ENCODE peak calls at places on chromosomes 3 and 15, in seven cellular contexts. W is IMR-90, V is RWPE1, C is transverse colon, K is progenitor cell of endocrine pancreas, Y is fibroblast of pulmonary artery, Q is choroid plexus epithelial cell. G is an unnamed sample.

GRCh38 chr3:187975571-187976360 is 178.2 kb upstream of the LPP start:
- DNase-seq in W (no peak), V (no peak), C (no peak), K (no peak), Y (no peak), Q (peak; percentile 56), G (no peak)

GRCh38 chr15:39594056-39594763 is 13.3 kb downstream of the THBS1 start:
- DNase-seq in W (peak; percentile 34), V (no peak), C (peak; percentile 47), K (no peak), Y (peak; percentile 56), Q (no peak), G (peak; percentile 38)

GRCh38 chr3:126137490-126138130 is 42.8 kb downstream of the ALDH1L1 start:
- DNase-seq in W (no peak), V (no peak), C (no peak), K (peak; percentile 5), Y (no peak), Q (no peak), G (no peak)

GRCh38 chr3:50251220-50251619 is 15.2 kb downstream of the GNAI2 start:
- DNase-seq in W (peak; percentile 94), V (peak; percentile 78), C (no peak), K (no peak), Y (peak; percentile 84), Q (peak; percentile 84), G (no peak)

GRCh38 chr15:98123834-98124233 is 163.3 kb downstream of the ARRDC4 start:
- DNase-seq in W (no peak), V (peak; percentile 89), C (no peak), K (no peak), Y (no peak), Q (no peak), G (no peak)

GRCh38 chr3:157176108-157176507 is 16.2 kb upstream of the CCNL1 start:
- DNase-seq in W (peak; percentile 54), V (no peak), C (no peak), K (no peak), Y (no peak), Q (peak; percentile 36), G (no peak)

GRCh38 chr15:73996939-73997338 is 2.4 kb downstream of the PML start:
- DNase-seq in W (no peak), V (no peak), C (no peak), K (no peak), Y (peak; percentile 55), Q (peak; percentile 72), G (peak; percentile 62)

GRCh38 chr15:101702077-101702476 is 22.2 kb downstream of the TARS3 start:
- DNase-seq in W (no peak), V (no peak), C (no peak), K (no peak), Y (peak; percentile 8), Q (no peak), G (no peak)

GRCh38 chr3:8307545-8308110 is 194.0 kb upstream of the LMCD1 start:
- DNase-seq in W (no peak), V (no peak), C (no peak), K (no peak), Y (no peak), Q (no peak), G (no peak)

GRCh38 chr15:20348291-20348899 is 193.2 kb downstream of the GOLGA6L6 start:
- DNase-seq in W (no peak), V (no peak), C (no peak), K (no peak), Y (no peak), Q (no peak), G (peak; percentile 41)

GRCh38 chr15:44219073-44219472 is 24.0 kb upstream of the FRMD5 start:
- DNase-seq in W (no peak), V (no peak), C (no peak), K (no peak), Y (no peak), Q (no peak), G (no peak)

GRCh38 chr3:58334013-58334321 is 1.3 kb downstream of the PXK start:
- DNase-seq in W (no peak), V (no peak), C (no peak), K (no peak), Y (no peak), Q (no peak), G (no peak)

GRCh38 chr3:195542261-195542660 is 864 bp downstream of the PPP1R2 start:
- DNase-seq in W (no peak), V (peak; percentile 17), C (no peak), K (no peak), Y (no peak), Q (peak; percentile 16), G (peak; percentile 48)

GRCh38 chr3:174495231-174495755 is 363.8 kb upstream of the NAALADL2 start:
- DNase-seq in W (peak; percentile 8), V (no peak), C (no peak), K (no peak), Y (no peak), Q (peak; percentile 17), G (no peak)

GRCh38 chr3:62332771-62333381 is 40.5 kb downstream of the FEZF2 start:
- DNase-seq in W (peak; percentile 23), V (no peak), C (no peak), K (no peak), Y (peak; percentile 43), Q (peak; percentile 52), G (no peak)

GRCh38 chr3:45693941-45694521 is 4.8 kb downstream of the SACM1L start:
- DNase-seq in W (no peak), V (no peak), C (no peak), K (no peak), Y (no peak), Q (peak; percentile 17), G (peak; percentile 39)

GRCh38 chr3:119937229-119937628 is 155.3 kb downstream of the NR1I2 start:
- DNase-seq in W (peak; percentile 10), V (no peak), C (no peak), K (no peak), Y (no peak), Q (peak; percentile 47), G (peak; percentile 47)

GRCh38 chr15:26260517-26261133 is 397.5 kb upstream of the ATP10A start:
- DNase-seq in W (peak; percentile 22), V (no peak), C (no peak), K (no peak), Y (peak; percentile 3), Q (peak; percentile 3), G (peak; percentile 22)

GRCh38 chr3:12752803-12753202 is 6.3 kb downstream of the TMEM40 start:
- DNase-seq in W (peak; percentile 24), V (no peak), C (no peak), K (no peak), Y (no peak), Q (no peak), G (peak; percentile 58)

GRCh38 chr3:126360046-126360713 is 3.0 kb upstream of the KLF15 start:
- DNase-seq in W (no peak), V (no peak), C (peak; percentile 3), K (no peak), Y (no peak), Q (no peak), G (no peak)

GRCh38 chr3:99951701-99952100 is 134.0 kb downstream of the CMSS1 start:
- DNase-seq in W (peak; percentile 39), V (no peak), C (no peak), K (no peak), Y (no peak), Q (no peak), G (no peak)

GRCh38 chr3:133644768-133645167 is 17.0 kb downstream of the TOPBP1 start:
- DNase-seq in W (peak; percentile 93), V (peak; percentile 66), C (no peak), K (no peak), Y (peak; percentile 86), Q (peak; percentile 94), G (no peak)

GRCh38 chr3:43378066-43378935 is 92.0 kb downstream of the SNRK start:
- DNase-seq in W (peak; percentile 38), V (peak; percentile 26), C (peak; percentile 55), K (no peak), Y (peak; percentile 44), Q (peak; percentile 60), G (peak; percentile 78)

GRCh38 chr3:70716832-70717231 is 404.4 kb upstream of the MDFIC2 start:
- DNase-seq in W (peak; percentile 48), V (no peak), C (no peak), K (no peak), Y (peak; percentile 73), Q (peak; percentile 84), G (no peak)

GRCh38 chr15:45618813-45619212 is 16.0 kb upstream of the SQOR start:
- DNase-seq in W (no peak), V (no peak), C (no peak), K (no peak), Y (no peak), Q (no peak), G (no peak)

GRCh38 chr15:21260966-21261395 is 179.3 kb downstream of the POTEB3 start:
- DNase-seq in W (no peak), V (no peak), C (no peak), K (peak; percentile 19), Y (no peak), Q (no peak), G (no peak)

GRCh38 chr15:32870240-32871033 is 152.6 kb downstream of the GREM1 start:
- DNase-seq in W (peak; percentile 100), V (peak; percentile 59), C (peak; percentile 29), K (no peak), Y (peak; percentile 92), Q (peak; percentile 98), G (peak; percentile 45)

DNA sequence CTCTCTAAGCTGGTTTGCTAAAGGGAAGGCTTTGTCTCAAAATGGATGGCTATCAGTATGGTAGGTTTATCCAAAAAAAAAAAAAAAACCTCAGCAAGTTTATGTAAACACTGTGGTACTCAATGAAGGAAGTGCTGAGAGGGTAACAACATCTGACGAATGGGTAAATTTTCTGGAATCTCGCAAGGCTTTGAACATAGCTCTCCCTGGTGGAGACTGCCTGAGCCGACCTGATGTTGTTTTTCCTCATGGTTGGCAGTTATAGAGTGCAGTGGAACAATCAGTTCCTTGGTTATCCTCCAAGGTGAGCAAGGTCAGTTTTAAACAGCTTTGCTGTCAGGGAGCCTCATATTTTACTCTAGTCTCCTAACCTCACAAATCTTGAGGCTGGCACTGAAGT is 94.6 kb downstream of the ZPLD1 start:
- DNase-seq in W (peak; percentile 7), V (peak; percentile 15), C (no peak), K (no peak), Y (peak; percentile 27), Q (peak; percentile 58), G (no peak)
- TF ChIP-seq CTCF in W (peak; percentile 21), V (no peak), C (no peak), K (peak; percentile 42), Y (peak; percentile 41), Q (peak; percentile 75), G (no peak)

GRCh38 chr15:69410290-69410874 is 3.8 kb upstream of the KIF23 start:
- DNase-seq in W (peak; percentile 31), V (peak; percentile 91), C (no peak), K (no peak), Y (peak; percentile 26), Q (peak; percentile 44), G (no peak)
- TF ChIP-seq CTCF in W (peak; percentile 45), V (peak; percentile 81), C (no peak), K (peak; percentile 22), Y (peak; percentile 28), Q (peak; percentile 37), G (no peak)

DNA sequence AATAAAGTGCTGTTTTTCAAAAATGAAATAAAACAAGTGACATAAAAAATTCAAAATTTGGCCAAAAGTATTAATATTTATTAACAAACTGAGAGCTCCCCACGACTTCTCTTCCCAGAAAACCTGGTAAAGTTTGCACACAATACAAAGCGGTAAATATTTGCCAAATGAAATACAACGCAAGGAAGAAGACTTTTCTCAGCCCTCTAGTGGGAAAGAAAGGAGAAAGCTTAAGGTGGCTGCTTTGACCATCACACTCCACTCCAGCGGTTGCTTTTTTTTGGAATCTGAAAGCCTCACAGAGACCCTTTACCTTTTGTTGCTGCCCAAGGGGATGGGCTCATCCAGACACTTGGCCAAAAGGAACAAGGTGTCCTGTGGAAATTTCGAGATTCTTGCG is 1.1 kb upstream of the GK5 start:
- DNase-seq in W (no peak), V (peak; percentile 7), C (no peak), K (no peak), Y (peak; percentile 21), Q (peak; percentile 32), G (no peak)
- TF ChIP-seq CTCF in W (peak; percentile 8), V (no peak), C (no peak), K (peak; percentile 37), Y (peak; percentile 20), Q (peak; percentile 41), G (no peak)

GRCh38 chr15:41936649-41937567 is 35.4 kb downstream of the EHD4 start:
- DNase-seq in W (peak; percentile 55), V (no peak), C (peak; percentile 46), K (no peak), Y (peak; percentile 76), Q (peak; percentile 61), G (peak; percentile 61)
- TF ChIP-seq CTCF in W (no peak), V (no peak), C (no peak), K (no peak), Y (no peak), Q (no peak), G (peak; percentile 24)

G was measured in GM13976.